ENCODE peak calls at places on chromosomes 1 and 21, in four cellular contexts. S is H1, D is HepG2, Y is GM12878. J is an unnamed sample.

GRCh38 chr21:33380483-33380998 is 22.7 kb upstream of the IFNGR2 start:
- DNase-seq in S (peak; percentile 41), D (peak; percentile 75), Y (peak; percentile 95), J (peak; percentile 44)

GRCh38 chr1:194233069-194233468 is 1046.7 kb upstream of the B3GALT2 start:
- DNase-seq in S (no peak), D (no peak), Y (no peak), J (no peak)

GRCh38 chr1:65235867-65236805 is 73.2 kb upstream of the DNAJC6 start:
- DNase-seq in S (no peak), D (peak; percentile 46), Y (no peak), J (peak; percentile 43)

GRCh38 chr1:156926175-156926574 is 5.7 kb downstream of the LRRC71 start:
- DNase-seq in S (no peak), D (no peak), Y (no peak), J (peak; percentile 76)

GRCh38 chr21:25949701-25950100 is 214.9 kb downstream of the GABPA start:
- DNase-seq in S (no peak), D (no peak), Y (no peak), J (no peak)

GRCh38 chr1:92995420-92996130 is 34.3 kb upstream of the DIPK1A start:
- DNase-seq in S (no peak), D (no peak), Y (no peak), J (no peak)

GRCh38 chr1:150173161-150173585 is 23.5 kb downstream of the PLEKHO1 start:
- DNase-seq in S (no peak), D (peak; percentile 33), Y (no peak), J (no peak)

GRCh38 chr1:8841395-8841794 is 24.0 kb upstream of the RERE start:
- DNase-seq in S (no peak), D (no peak), Y (no peak), J (no peak)

GRCh38 chr1:214957330-214958137 is 125.0 kb upstream of the KCNK2 start:
- DNase-seq in S (no peak), D (no peak), Y (no peak), J (no peak)

GRCh38 chr1:62371375-62371774 is 52.1 kb upstream of the KANK4 start:
- DNase-seq in S (no peak), D (no peak), Y (no peak), J (no peak)

GRCh38 chr1:156356875-156357534 is 12.0 kb upstream of the RHBG start:
- DNase-seq in S (peak; percentile 84), D (peak; percentile 73), Y (no peak), J (peak; percentile 74)

GRCh38 chr1:107914144-107914543 is 50.8 kb downstream of the VAV3 start:
- DNase-seq in S (no peak), D (no peak), Y (no peak), J (no peak)

GRCh38 chr1:15848929-15849774 is 1.6 kb downstream of the SPEN start:
- DNase-seq in S (no peak), D (peak; percentile 88), Y (no peak), J (peak; percentile 94)

GRCh38 chr1:27659497-27660299 is 12.3 kb downstream of the IFI6 start:
- DNase-seq in S (no peak), D (peak; percentile 53), Y (peak; percentile 72), J (peak; percentile 96)

GRCh38 chr1:183632964-183633363 is 2.6 kb downstream of the ARPC5 start:
- DNase-seq in S (no peak), D (no peak), Y (no peak), J (peak; percentile 34)

GRCh38 chr1:53663525-53664300 is 75.3 kb downstream of the GLIS1 start:
- DNase-seq in S (no peak), D (no peak), Y (no peak), J (no peak)

GRCh38 chr1:119276558-119276957 is 92.0 kb upstream of the HAO2 start:
- DNase-seq in S (no peak), D (no peak), Y (no peak), J (no peak)
- TF ChIP-seq HDAC6 in S (no peak), D (no peak), Y (no peak), J (no peak)

DNA sequence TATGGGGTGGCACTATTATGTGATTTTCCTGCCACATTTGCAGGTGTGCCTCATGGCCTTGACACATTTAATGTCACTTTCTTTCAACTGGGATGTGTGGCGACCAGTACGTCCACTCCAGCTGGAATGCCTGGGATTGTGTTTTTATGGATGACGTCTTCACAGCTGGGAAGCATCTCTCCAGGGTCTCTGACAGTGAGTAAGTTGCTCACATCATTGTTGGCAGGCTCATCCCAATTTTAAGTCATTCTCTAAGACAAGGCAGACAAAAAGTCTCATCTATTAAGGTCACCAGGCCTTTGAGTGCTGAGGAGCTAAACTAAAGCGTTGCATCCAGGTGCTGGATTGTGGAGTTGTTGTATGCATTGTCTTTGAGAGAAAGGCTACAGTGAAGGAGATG is 43.3 kb downstream of the RUNX1 start:
- DNase-seq in S (no peak), D (no peak), Y (no peak), J (no peak)
- H3K4me1 ChIP-seq in S (no peaks in the 10 kb centered on the region), D (no peaks in the 10 kb centered on the region), Y (no peaks in the 10 kb centered on the region), J (peaks cover 25% of the 10 kb centered on the region)

GRCh38 chr1:172727956-172728603 is 69.2 kb downstream of the FASLG start:
- DNase-seq in S (no peak), D (peak; percentile 71), Y (no peak), J (peak; percentile 71)
- H3K27ac ChIP-seq in S (no peak overlapping the region), D (no peak overlapping the region), Y (no peak overlapping the region), J (no peak overlapping the region)

DNA sequence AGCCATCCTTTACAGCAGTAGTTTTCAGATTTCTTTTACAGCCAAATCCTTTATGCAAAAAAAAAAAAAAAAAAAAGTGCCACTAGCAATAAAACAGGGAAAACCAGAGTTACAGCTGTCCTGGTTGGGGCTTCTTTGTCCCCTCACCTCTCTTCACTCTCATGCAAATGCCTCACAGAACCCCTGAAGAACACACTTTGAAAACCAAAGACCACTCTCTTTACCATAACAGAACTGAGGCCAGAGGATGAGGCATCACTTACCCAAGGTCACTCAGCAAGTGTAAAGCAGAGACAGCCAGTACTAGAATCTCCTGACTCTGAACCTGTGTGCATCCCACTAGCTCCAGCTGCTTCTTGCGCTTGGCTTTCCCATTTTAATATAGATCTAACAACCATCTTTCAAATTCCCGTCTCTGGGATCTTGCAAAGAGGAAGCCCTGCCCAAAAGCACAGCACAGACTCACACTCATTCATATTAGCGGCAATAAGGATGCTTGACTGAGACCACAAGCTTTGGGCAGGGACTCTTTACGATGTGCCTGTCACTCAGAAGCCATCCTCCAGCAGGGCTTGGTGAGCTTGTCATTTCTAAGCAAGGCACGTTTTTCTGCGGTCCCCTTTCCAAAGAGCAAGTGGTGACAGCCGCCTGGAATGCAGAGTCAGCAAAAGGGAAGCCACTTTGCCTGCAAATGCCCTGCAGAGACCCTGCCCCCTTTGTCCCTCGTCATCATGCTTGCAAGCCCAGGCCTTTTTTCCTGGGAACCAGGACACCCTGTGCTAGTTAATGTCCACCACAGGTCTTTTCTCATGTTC is 76.6 kb upstream of the NFIA start:
- DNase-seq in S (peak; percentile 31), D (no peak), Y (no peak), J (no peak)
- TF ChIP-seq HDAC6 in S (no peak), D (no peak), Y (no peak), J (no peak)

GRCh38 chr1:221069956-221070355 is 190.7 kb downstream of the HLX start:
- DNase-seq in S (no peak), D (no peak), Y (no peak), J (no peak)

GRCh38 chr1:221072214-221072613 is 193.0 kb downstream of the HLX start:
- DNase-seq in S (no peak), D (no peak), Y (no peak), J (no peak)

GRCh38 chr1:221069178-221069903 is 190.1 kb downstream of the HLX start:
- DNase-seq in S (no peak), D (no peak), Y (peak; percentile 87), J (no peak)

GRCh38 chr1:221074325-221074724 is 195.1 kb downstream of the HLX start:
- DNase-seq in S (no peak), D (no peak), Y (no peak), J (no peak)

DNA sequence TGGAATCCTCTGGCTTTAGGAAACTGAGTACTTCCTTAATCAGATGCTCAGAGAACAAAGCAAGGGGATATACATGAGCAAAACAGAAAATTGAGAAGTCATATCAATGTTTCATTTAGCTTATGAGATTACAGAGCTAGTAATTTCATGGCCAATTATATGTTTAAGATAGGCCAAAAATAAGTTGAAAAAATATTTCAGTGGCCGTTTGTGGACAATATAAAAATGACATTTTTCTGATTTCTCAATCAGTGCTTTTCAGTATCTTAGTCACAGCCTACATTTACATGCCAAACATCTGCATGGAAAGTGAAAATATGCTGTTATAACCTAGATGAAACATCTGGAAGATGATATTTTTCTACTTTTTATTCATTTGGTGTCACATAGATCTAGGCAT is 192.5 kb downstream of the HLX start:
- DNase-seq in S (no peak), D (no peak), Y (no peak), J (no peak)
- H3K4me1 ChIP-seq in S (no peaks in the 10 kb centered on the region), D (no peaks in the 10 kb centered on the region), Y (peaks cover 34% of the 10 kb centered on the region), J (no peaks in the 10 kb centered on the region)

DNA sequence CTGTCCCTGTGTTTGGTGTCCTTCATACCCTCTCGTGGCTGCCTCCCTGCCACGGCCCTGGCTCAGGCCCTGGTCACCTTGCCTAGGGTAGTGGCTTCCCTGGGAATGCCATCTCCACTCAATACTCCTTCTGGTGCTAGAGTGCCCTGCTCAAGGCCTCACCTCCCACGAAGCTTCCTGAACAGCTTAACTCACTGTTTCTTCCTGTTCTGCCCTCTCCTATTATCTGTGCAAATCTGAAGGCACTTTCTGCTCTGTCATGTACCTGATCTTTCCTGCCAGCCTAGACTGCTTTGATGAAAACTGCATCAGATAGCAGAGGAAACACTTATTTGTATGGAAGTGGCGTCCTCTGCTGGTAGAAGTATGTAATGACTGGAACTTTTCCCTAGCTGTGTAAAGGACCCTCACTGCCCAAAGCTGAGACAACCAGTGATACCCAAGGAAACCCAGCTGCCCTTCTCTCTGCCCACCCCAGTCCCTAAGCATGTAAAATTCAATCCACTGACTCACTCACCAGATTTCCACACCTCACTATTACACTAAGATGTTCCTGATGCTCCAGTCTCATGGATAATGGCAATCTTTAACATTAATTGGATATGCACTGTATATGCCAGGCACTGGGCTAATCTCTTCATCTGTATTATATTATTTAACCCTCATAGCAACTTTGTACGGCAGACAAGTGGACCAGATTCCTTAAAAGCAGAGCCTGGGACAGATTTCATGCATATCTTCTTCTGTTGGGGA is 36.2 kb upstream of the BTG2 start:
- DNase-seq in S (no peak), D (peak; percentile 67), Y (no peak), J (peak; percentile 76)
- H3K27ac ChIP-seq in S (no peak overlapping the region), D (no peak overlapping the region), Y (no peak overlapping the region), J (no peak overlapping the region)

GRCh38 chr1:57102957-57103356 is 137.1 kb upstream of the C8B start:
- DNase-seq in S (no peak), D (no peak), Y (no peak), J (no peak)

DNA sequence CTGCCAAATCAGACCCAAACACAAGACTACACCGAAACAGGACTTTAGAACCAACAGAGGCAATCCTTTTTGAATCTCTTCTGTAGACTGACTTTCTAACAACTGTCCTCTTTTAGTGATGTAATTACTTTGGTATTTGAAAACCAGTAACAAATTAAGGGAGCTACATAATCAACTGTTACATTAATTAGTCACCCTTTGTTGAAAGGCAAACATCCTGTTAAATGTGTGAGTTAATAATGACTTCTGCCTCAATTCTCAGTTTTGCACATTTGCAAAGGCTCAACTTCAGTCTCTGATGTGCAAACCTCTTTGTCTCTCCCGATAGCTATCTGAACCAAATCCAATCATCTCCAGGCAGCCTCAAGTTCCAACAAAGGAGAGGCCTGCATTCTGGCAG is 135.4 kb upstream of the C8B start:
- DNase-seq in S (no peak), D (no peak), Y (no peak), J (no peak)
- TF ChIP-seq HDAC6 in S (no peak), D (no peak), Y (no peak), J (no peak)

J was measured in K562.